ENCODE peak calls at places on chromosomes 2 and 18, in six cellular contexts. T is IMR-90, O is neuronal stem cell, I is trophoblast cell, L is H9, M is mesendoderm. F is an unnamed sample.

GRCh38 chr2:237060518-237061312 is 25.0 kb upstream of the COPS8 start:
- DNase-seq in T (peak; percentile 72), O (peak; percentile 62), I (no peak), L (peak; percentile 72), M (peak; percentile 81), F (peak; percentile 71)

GRCh38 chr2:182680838-182681237 is 35.2 kb upstream of the DNAJC10 start:
- DNase-seq in T (no peak), O (no peak), I (no peak), L (no peak), M (no peak), F (no peak)

GRCh38 chr2:3169106-3169870 is 208.3 kb downstream of the EIPR1 start:
- DNase-seq in T (peak; percentile 69), O (no peak), I (no peak), L (no peak), M (peak; percentile 81), F (peak; percentile 69)

GRCh38 chr2:58140508-58141072 is 94.0 kb downstream of the VRK2 start:
- DNase-seq in T (peak; percentile 81), O (no peak), I (no peak), L (no peak), M (no peak), F (no peak)

GRCh38 chr2:219252900-219253752 is at the start of gene TUBA4B:
- DNase-seq in T (peak; percentile 50), O (no peak), I (no peak), L (peak; percentile 81), M (peak; percentile 73), F (peak; percentile 32)

GRCh38 chr2:220356076-220356475 is 728.6 kb downstream of the SLC4A3 start:
- DNase-seq in T (peak; percentile 24), O (no peak), I (no peak), L (no peak), M (peak; percentile 5), F (no peak)

GRCh38 chr18:54130177-54130576 is 94.3 kb downstream of the MBD2 start:
- DNase-seq in T (peak; percentile 10), O (no peak), I (no peak), L (no peak), M (no peak), F (no peak)

GRCh38 chr2:60530660-60531276 is 22.7 kb downstream of the BCL11A start:
- DNase-seq in T (no peak), O (no peak), I (no peak), L (no peak), M (peak; percentile 62), F (peak; percentile 41)

GRCh38 chr2:66445076-66445724 is 10.3 kb downstream of the MEIS1 start:
- DNase-seq in T (no peak), O (no peak), I (no peak), L (peak; percentile 53), M (peak; percentile 55), F (peak; percentile 72)

GRCh38 chr18:51030537-51031258 is 685 bp downstream of the SMAD4 start:
- DNase-seq in T (peak; percentile 26), O (peak; percentile 67), I (peak; percentile 48), L (peak; percentile 50), M (peak; percentile 70), F (peak; percentile 65)

GRCh38 chr2:237689569-237690131 is 62.3 kb downstream of the LRRFIP1 start:
- DNase-seq in T (no peak), O (no peak), I (no peak), L (no peak), M (no peak), F (no peak)

GRCh38 chr2:47033102-47033880 is 117.7 kb upstream of the MCFD2 start:
- DNase-seq in T (no peak), O (no peak), I (no peak), L (no peak), M (peak; percentile 53), F (peak; percentile 61)

GRCh38 chr2:190947139-190947538 is 66.5 kb downstream of the GLS start:
- DNase-seq in T (peak; percentile 40), O (no peak), I (peak; percentile 77), L (no peak), M (peak; percentile 47), F (peak; percentile 37)

GRCh38 chr2:178449700-178450573 is 1.0 kb downstream of the PRKRA start:
- DNase-seq in T (peak; percentile 11), O (peak; percentile 1), I (peak; percentile 2), L (no peak), M (no peak), F (peak; percentile 22)

GRCh38 chr2:222568866-222569265 is 87.0 kb downstream of the FARSB start:
- DNase-seq in T (peak; percentile 85), O (no peak), I (no peak), L (no peak), M (no peak), F (no peak)

GRCh38 chr2:60551241-60552095 is 2.0 kb downstream of the BCL11A start:
- DNase-seq in T (no peak), O (no peak), I (no peak), L (peak; percentile 63), M (peak; percentile 79), F (peak; percentile 22)

GRCh38 chr2:51297488-51297887 is 265.6 kb upstream of the NRXN1 start:
- DNase-seq in T (peak; percentile 44), O (no peak), I (no peak), L (no peak), M (no peak), F (no peak)

GRCh38 chr2:39867268-39867667 is 88.2 kb upstream of the THUMPD2 start:
- DNase-seq in T (no peak), O (no peak), I (no peak), L (no peak), M (peak; percentile 2), F (no peak)

GRCh38 chr2:144519934-144520717 is at the start of gene ZEB2:
- DNase-seq in T (peak; percentile 84), O (peak; percentile 73), I (no peak), L (peak; percentile 45), M (peak; percentile 83), F (peak; percentile 95)

GRCh38 chr2:128727914-128728313 is 409.2 kb upstream of the HS6ST1 start:
- DNase-seq in T (peak; percentile 89), O (no peak), I (peak; percentile 33), L (no peak), M (no peak), F (peak; percentile 95)

GRCh38 chr2:232523682-232524597 is 2.0 kb upstream of the CHRND start:
- DNase-seq in T (peak; percentile 5), O (peak; percentile 75), I (no peak), L (peak; percentile 88), M (peak; percentile 88), F (peak; percentile 35)

GRCh38 chr2:47534179-47534919 is 131.4 kb downstream of the MSH2 start:
- DNase-seq in T (peak; percentile 89), O (peak; percentile 27), I (no peak), L (no peak), M (peak; percentile 71), F (peak; percentile 90)

GRCh38 chr2:29201979-29202378 is 86.8 kb downstream of the CLIP4 start:
- DNase-seq in T (no peak), O (no peak), I (peak; percentile 21), L (peak; percentile 79), M (peak; percentile 88), F (no peak)
- H3K9ac ChIP-seq in T (no peak overlapping the region), O (no peak overlapping the region), I (peak overlapping the region; percentile 61), L (no peak overlapping the region), M (no peak overlapping the region), F (no peak overlapping the region)

GRCh38 chr18:3604260-3604625 is 154.3 kb downstream of the TGIF1 start:
- DNase-seq in T (no peak), O (no peak), I (no peak), L (no peak), M (no peak), F (no peak)
- H2AK5ac ChIP-seq in T (peak overlapping the region; percentile 91), O (no peak overlapping the region), I (peak overlapping the region; percentile 67), L (no peak overlapping the region), M (peak overlapping the region; percentile 97), F (peak overlapping the region; percentile 69)

DNA sequence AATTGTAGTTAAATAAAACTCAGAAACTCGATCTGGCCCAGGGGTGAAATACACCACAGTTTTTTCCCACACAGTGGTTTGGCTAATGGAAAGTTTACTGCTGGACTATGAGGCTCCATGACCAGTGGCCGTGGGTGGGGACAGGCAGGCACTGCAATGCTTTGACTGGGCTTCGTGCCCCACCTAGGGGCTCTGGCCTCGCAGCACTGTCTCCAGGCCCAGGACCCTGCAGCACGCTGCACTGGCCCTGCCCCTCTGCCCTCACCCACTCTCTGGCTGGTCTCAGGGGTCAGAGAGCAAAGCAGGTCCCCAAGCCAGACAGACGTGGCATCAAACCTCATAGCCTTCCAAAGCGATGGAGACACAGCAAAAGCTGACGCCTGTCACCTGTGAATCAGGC is 13.4 kb upstream of the B3GNT7 start:
- DNase-seq in T (no peak), O (no peak), I (no peak), L (no peak), M (no peak), F (no peak)
- H3K4ac ChIP-seq in T (no peak overlapping the region), O (no peak overlapping the region), I (no peak overlapping the region), L (no peak overlapping the region), M (no peak overlapping the region), F (no peak overlapping the region)

DNA sequence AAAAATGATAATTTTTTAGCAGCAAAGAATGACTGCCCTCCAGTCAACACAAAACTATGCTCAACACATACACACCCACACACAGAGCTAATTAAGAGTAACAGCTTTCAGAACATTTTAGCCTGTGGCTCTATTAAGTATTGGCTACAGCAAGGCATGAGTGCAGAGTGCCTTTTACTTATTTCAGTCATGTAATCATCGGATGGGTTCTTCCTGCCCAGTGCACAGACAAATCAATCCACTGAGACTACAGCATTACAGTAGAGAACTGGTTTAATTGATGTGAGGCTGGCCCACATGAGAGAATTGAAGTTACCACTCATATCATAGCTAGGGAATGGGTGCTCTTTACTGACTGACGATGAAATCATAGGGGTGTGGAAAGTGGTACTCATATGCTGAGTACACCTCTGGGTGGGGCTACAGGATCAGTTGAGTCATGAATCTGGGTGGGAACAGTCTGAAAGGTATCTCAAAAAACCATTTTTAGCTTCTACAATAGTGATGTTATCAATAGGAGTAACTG is 241.0 kb downstream of the FSIP2 start:
- DNase-seq in T (no peak), O (no peak), I (peak; percentile 51), L (no peak), M (peak; percentile 24), F (peak; percentile 52)
- H3K9ac ChIP-seq in T (no peak overlapping the region), O (no peak overlapping the region), I (no peak overlapping the region), L (no peak overlapping the region), M (no peak overlapping the region), F (no peak overlapping the region)

GRCh38 chr2:132824716-132825115 is 154.7 kb upstream of the LYPD1 start:
- DNase-seq in T (peak; percentile 77), O (no peak), I (no peak), L (no peak), M (no peak), F (peak; percentile 61)
- H2AK5ac ChIP-seq in T (no peak overlapping the region), O (no peak overlapping the region), I (no peak overlapping the region), L (no peak overlapping the region), M (no peak overlapping the region), F (no peak overlapping the region)

DNA sequence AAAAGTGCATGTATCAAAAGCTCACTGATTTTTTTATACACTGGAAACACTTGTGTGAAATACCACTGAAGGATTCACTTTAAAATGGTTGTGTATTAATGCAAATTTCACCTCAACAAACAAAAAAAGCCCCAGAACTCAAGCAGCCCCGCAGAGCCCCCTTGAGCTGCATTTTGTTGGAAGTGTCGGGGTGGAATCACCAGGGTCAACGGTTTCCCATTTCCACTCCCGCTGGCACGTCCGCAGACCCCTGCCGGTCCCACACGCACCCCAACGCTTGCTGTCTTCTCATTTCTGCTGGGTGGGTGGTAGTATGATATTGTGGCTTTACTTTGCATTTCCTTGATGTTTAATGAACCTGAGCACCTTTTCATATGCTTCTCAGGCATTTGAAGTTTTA is 239.7 kb downstream of the FAM210A start:
- DNase-seq in T (no peak), O (no peak), I (no peak), L (no peak), M (no peak), F (no peak)
- H3K4ac ChIP-seq in T (no peak overlapping the region), O (no peak overlapping the region), I (no peak overlapping the region), L (no peak overlapping the region), M (no peak overlapping the region), F (no peak overlapping the region)